ENCODE peak calls at places on chromosomes 12 and 14, in eight cellular contexts. W is uterus, N is lower leg skin, V is thyroid gland, C is Peyer's patch, Q is transverse colon, J is gastrocnemius medialis, E is A549. B is an unnamed sample.
A peak's percentile ranks its signal among the peaks of the same experiment; 100 is the strongest.

GRCh38 chr14:76201162-76201561 is 49.4 kb downstream of the GPATCH2L start:
- DNase-seq in W (no peak), N (no peak), V (no peak), C (no peak), Q (no peak), J (no peak), E (peak; percentile 54), B (no peak)

GRCh38 chr14:46250113-46250703 is 401.4 kb downstream of the RPL10L start:
- DNase-seq in W (no peak), N (no peak), V (no peak), C (no peak), Q (no peak), J (no peak), E (peak; percentile 35), B (no peak)

GRCh38 chr14:32950584-32950983 is 11.9 kb downstream of the NPAS3 start:
- DNase-seq in W (no peak), N (no peak), V (no peak), C (no peak), Q (no peak), J (no peak), E (no peak), B (no peak)

GRCh38 chr14:101466456-101467180 is 94.7 kb upstream of the DIO3 start:
- DNase-seq in W (no peak), N (peak; percentile 56), V (no peak), C (no peak), Q (no peak), J (no peak), E (no peak), B (peak; percentile 68)

GRCh38 chr12:30420561-30420960 is 275.1 kb downstream of the IPO8 start:
- DNase-seq in W (no peak), N (no peak), V (no peak), C (no peak), Q (no peak), J (no peak), E (no peak), B (no peak)

GRCh38 chr12:49264873-49265792 is at the start of gene TUBA1C:
- DNase-seq in W (peak; percentile 88), N (peak; percentile 98), V (peak; percentile 95), C (peak; percentile 93), Q (peak; percentile 96), J (peak; percentile 83), E (peak; percentile 97), B (peak; percentile 93)

GRCh38 chr14:74980746-74981661 is 21.7 kb upstream of the EIF2B2 start:
- DNase-seq in W (no peak), N (peak; percentile 88), V (no peak), C (no peak), Q (no peak), J (peak; percentile 82), E (no peak), B (peak; percentile 62)

GRCh38 chr12:45509187-45509586 is 220.3 kb upstream of the ARID2 start:
- DNase-seq in W (no peak), N (no peak), V (no peak), C (no peak), Q (no peak), J (no peak), E (no peak), B (no peak)

GRCh38 chr12:121579190-121579791 is 1.5 kb downstream of the KDM2B start:
- DNase-seq in W (peak; percentile 47), N (peak; percentile 88), V (peak; percentile 46), C (peak; percentile 77), Q (peak; percentile 54), J (no peak), E (no peak), B (no peak)

GRCh38 chr14:49594347-49595089 is 4.2 kb upstream of the LRR1 start:
- DNase-seq in W (no peak), N (no peak), V (peak; percentile 25), C (no peak), Q (peak; percentile 68), J (no peak), E (peak; percentile 38), B (no peak)

GRCh38 chr14:50417853-50418252 is 21.2 kb upstream of the CDKL1 start:
- DNase-seq in W (no peak), N (no peak), V (no peak), C (no peak), Q (no peak), J (no peak), E (no peak), B (no peak)

GRCh38 chr14:64958201-64958600 is 13.9 kb downstream of the RAB15 start:
- DNase-seq in W (no peak), N (no peak), V (no peak), C (no peak), Q (no peak), J (no peak), E (no peak), B (no peak)

GRCh38 chr14:101178184-101179072 is 274.9 kb upstream of the RTL1 start:
- DNase-seq in W (peak; percentile 11), N (peak; percentile 72), V (no peak), C (no peak), Q (no peak), J (no peak), E (no peak), B (no peak)

GRCh38 chr14:70882771-70883492 is 24.3 kb upstream of the PCNX1 start:
- DNase-seq in W (no peak), N (no peak), V (no peak), C (no peak), Q (no peak), J (peak; percentile 17), E (no peak), B (no peak)

GRCh38 chr14:55662757-55663156 is 82.8 kb downstream of the KTN1 start:
- DNase-seq in W (no peak), N (no peak), V (no peak), C (no peak), Q (no peak), J (no peak), E (no peak), B (no peak)

DNA sequence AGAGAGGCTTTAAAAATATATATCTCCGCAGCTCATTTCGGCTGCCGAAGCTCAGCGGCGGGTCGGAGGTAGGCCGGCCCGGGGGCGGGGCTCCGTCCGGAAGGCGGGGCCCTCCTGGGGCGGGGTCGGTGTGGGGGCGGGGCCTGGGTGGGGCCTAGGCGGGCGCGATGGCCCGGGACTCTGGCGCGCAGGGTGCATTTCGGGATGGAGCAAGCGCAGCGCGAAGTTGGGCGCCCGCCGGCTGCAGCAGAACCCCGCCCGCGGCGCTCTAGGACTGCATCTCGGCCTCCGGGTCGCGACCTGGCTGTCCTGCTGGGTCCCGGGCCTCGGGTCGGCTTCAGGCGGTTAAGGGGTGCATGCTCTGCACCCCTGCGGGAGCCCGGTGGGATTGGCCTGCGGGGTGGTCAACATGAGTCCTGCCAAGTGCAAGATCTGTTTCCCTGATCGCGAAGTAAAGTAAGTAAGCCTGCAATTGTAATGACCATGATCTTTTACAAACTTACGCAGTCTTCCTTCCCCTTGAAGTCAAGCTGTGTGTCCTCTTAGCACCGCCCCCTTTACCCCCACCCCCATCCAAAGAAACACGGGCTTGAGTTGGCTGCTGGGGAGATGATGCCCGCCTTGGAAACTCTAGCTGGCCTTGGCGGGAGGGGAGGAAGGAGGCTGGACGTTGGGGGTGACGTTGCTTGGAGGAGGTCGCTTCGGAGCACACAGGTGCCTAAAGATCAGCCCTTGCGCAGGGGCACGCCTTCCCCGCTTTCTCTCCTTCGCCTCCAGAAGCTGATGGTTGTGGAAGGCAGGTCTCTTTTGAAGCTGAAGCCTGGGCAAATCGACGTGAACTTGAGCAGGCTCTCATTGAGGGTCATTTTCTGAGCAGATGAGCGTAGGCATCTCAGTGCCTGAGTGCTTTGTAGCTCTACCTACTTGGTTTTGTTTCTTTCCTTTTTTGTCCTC is 38.4 kb downstream of the ACACB start:
- DNase-seq in W (peak; percentile 88), N (peak; percentile 95), V (peak; percentile 82), C (peak; percentile 76), Q (peak; percentile 87), J (peak; percentile 90), E (peak; percentile 94), B (peak; percentile 91)
- TF ChIP-seq POLR2A in W (peak; percentile 61), N (no peak), V (no peak), C (no peak), Q (peak; percentile 67), J (peak; percentile 72), E (peak; percentile 52), B (no peak)

DNA sequence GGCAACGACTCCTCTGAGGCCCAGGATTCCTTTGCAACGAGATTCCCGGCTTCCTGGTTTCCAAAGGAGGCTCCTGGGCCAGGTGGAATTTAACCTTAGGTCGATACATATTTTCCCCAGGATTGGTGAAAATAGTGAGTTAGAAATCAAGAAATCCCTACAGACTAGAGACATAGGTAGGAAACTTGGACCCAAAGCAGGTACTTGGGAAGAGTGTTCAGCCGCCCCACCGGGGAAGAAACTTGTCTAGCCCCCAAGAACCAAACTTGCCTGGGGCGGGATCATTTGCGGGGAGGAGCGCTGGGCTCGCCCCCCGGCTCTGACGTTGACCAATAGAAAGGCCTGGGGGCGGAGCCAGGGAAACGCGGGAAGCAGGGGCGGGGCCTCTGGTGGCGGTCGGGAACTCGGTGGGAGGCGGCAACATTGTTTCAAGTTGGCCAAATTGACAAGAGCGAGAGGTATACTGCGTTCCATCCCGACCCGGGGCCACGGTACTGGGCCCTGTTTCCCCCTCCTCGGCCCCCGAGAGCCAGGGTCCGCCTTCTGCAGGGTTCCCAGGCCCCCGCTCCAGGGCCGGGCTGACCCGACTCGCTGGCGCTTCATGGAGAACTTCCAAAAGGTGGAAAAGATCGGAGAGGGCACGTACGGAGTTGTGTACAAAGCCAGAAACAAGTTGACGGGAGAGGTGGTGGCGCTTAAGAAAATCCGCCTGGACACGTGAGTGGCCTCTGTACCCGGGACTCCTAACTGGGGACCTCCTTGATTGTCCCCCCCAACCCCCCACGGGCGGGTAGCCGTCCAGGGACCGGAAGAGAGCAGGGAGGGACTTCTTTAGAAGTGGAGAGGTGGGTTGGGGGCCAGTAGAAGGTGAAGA is at the start of gene CDK2:
- DNase-seq in W (peak; percentile 97), N (peak; percentile 99), V (peak; percentile 95), C (peak; percentile 97), Q (peak; percentile 97), J (peak; percentile 88), E (peak; percentile 79), B (peak; percentile 99)
- TF ChIP-seq POLR2A in W (peak; percentile 94), N (no peak), V (no peak), C (peak; percentile 37), Q (peak; percentile 68), J (peak; percentile 80), E (peak; percentile 44), B (no peak)

GRCh38 chr14:53153702-53154112 is 584 bp upstream of the DDHD1 start:
- DNase-seq in W (no peak), N (no peak), V (no peak), C (no peak), Q (no peak), J (no peak), E (no peak), B (no peak)

GRCh38 chr14:53151867-53152626 is 1.1 kb downstream of the DDHD1 start:
- DNase-seq in W (peak; percentile 39), N (peak; percentile 93), V (peak; percentile 49), C (peak; percentile 63), Q (peak; percentile 61), J (peak; percentile 42), E (peak; percentile 68), B (peak; percentile 87)

GRCh38 chr14:53151523-53151866 is 1.6 kb downstream of the DDHD1 start:
- DNase-seq in W (no peak), N (no peak), V (no peak), C (no peak), Q (no peak), J (no peak), E (no peak), B (no peak)

GRCh38 chr14:53152627-53152908 is 555 bp downstream of the DDHD1 start:
- DNase-seq in W (peak; percentile 21), N (no peak), V (no peak), C (no peak), Q (no peak), J (no peak), E (peak; percentile 35), B (no peak)

GRCh38 chr14:53152909-53153701 is at the start of gene DDHD1:
- DNase-seq in W (peak; percentile 52), N (peak; percentile 93), V (peak; percentile 74), C (peak; percentile 80), Q (peak; percentile 82), J (peak; percentile 69), E (peak; percentile 71), B (peak; percentile 81)
- TF ChIP-seq POLR2A in W (peak; percentile 65), N (no peak), V (no peak), C (no peak), Q (peak; percentile 50), J (peak; percentile 83), E (peak; percentile 94), B (no peak)

GRCh38 chr12:101697197-101697929 is at the start of gene CHPT1:
- DNase-seq in W (peak; percentile 59), N (peak; percentile 93), V (peak; percentile 79), C (peak; percentile 86), Q (peak; percentile 83), J (peak; percentile 90), E (peak; percentile 58), B (peak; percentile 81)
- TF ChIP-seq POLR2A in W (no peak), N (no peak), V (peak; percentile 39), C (peak; percentile 27), Q (peak; percentile 59), J (peak; percentile 47), E (peak; percentile 80), B (no peak)

B was measured in suprapubic skin.